ENCODE peak calls at places on chromosomes 2 and 18, in five cellular contexts. B, U, K, Y and V are unnamed samples.

GRCh38 chr2:149648282-149649030 is 60.9 kb upstream of the MMADHC start:
- DNase-seq in B (no peak), K (no peak), Y (peak), U (no peak), V (peak)

GRCh38 chr2:199329466-199329865 is 128.3 kb downstream of the SATB2 start:
- DNase-seq in Y (no peak), U (no peak), B (no peak), K (no peak), V (no peak)

GRCh38 chr18:42513416-42513815 is 558.4 kb downstream of the PIK3C3 start:
- DNase-seq in K (no peak), B (no peak), Y (no peak), U (no peak), V (no peak)

GRCh38 chr2:121605820-121606733 is 43.2 kb downstream of the CLASP1 start:
- DNase-seq in U (no peak), B (no peak), Y (no peak), K (no peak), V (no peak)

GRCh38 chr2:100957971-100958653 is 44.0 kb upstream of the RPL31 start:
- DNase-seq in Y (peak), K (no peak), B (no peak), U (no peak), V (no peak)

GRCh38 chr2:207772081-207772843 is 2.6 kb upstream of the FZD5 start:
- DNase-seq in U (no peak), K (no peak), Y (peak), B (peak), V (peak)

GRCh38 chr2:40363631-40364030 is 88.3 kb downstream of the SLC8A1 start:
- DNase-seq in U (no peak), Y (no peak), K (no peak), B (no peak), V (no peak)

GRCh38 chr2:70620020-70620419 is 66.4 kb upstream of the TGFA start:
- DNase-seq in B (no peak), U (no peak), Y (no peak), K (no peak), V (no peak)

GRCh38 chr18:77059294-77059916 is 73.2 kb downstream of the MBP start:
- DNase-seq in U (no peak), Y (no peak), B (no peak), K (no peak), V (no peak)

GRCh38 chr2:169069341-169069740 is at the start of gene DHRS9:
- DNase-seq in K (no peak), U (no peak), B (no peak), Y (no peak), V (no peak)

GRCh38 chr2:239190346-239190745 is 210.5 kb downstream of the HDAC4 start:
- DNase-seq in U (no peak), B (no peak), Y (no peak), K (no peak), V (no peak)

GRCh38 chr18:42604820-42605219 is 510.7 kb downstream of the RIT2 start:
- DNase-seq in K (no peak), B (no peak), U (no peak), Y (no peak), V (no peak)

GRCh38 chr2:18788590-18788989 is 199.2 kb upstream of the NT5C1B start:
- DNase-seq in B (no peak), Y (peak), K (no peak), U (no peak), V (no peak)

GRCh38 chr18:8480506-8481328 is 128.5 kb upstream of the RAB12 start:
- DNase-seq in B (no peak), Y (peak), K (no peak), U (no peak), V (no peak)

GRCh38 chr18:58992301-58993231 is 127.9 kb downstream of the ZNF532 start:
- DNase-seq in B (no peak), U (no peak), Y (no peak), K (no peak), V (no peak)

GRCh38 chr2:128371248-128371630 is 52.6 kb upstream of the HS6ST1 start:
- DNase-seq in Y (no peak), K (no peak), B (no peak), U (peak), V (no peak)

GRCh38 chr2:216016581-216016980 is 3.2 kb upstream of the MREG start:
- DNase-seq in K (no peak), Y (no peak), B (no peak), U (no peak), V (no peak)

GRCh38 chr2:197310940-197311485 is 433 bp upstream of the ANKRD44 start:
- DNase-seq in B (no peak), Y (no peak), K (no peak), U (no peak), V (no peak)

GRCh38 chr2:190181066-190181681 is 118.6 kb upstream of the MSTN start:
- DNase-seq in K (no peak), Y (no peak), B (no peak), U (no peak), V (no peak)

GRCh38 chr2:96763511-96764252 is 3.0 kb downstream of the CNNM4 start:
- DNase-seq in K (no peak), Y (no peak), B (no peak), U (no peak), V (no peak)

GRCh38 chr2:176164803-176165597 is 7.9 kb downstream of the HOXD3 start:
- DNase-seq in B (no peak), U (no peak), Y (no peak), K (no peak), V (no peak)

GRCh38 chr2:161004379-161004778 is 155.8 kb upstream of the TANK start:
- DNase-seq in K (no peak), U (no peak), B (no peak), Y (no peak), V (no peak)

GRCh38 chr2:73920577-73921545 is 5.8 kb upstream of the DGUOK start:
- DNase-seq in Y (no peak), K (no peak), U (no peak), B (no peak), V (no peak)

GRCh38 chr2:160792837-160793236 is 299.2 kb upstream of the RBMS1 start:
- DNase-seq in B (no peak), U (no peak), K (no peak), Y (no peak), V (no peak)

GRCh38 chr18:50194623-50195532 is at the start of gene MYO5B:
- DNase-seq in K (no peak), Y (no peak), B (peak), U (peak), V (no peak)

GRCh38 chr18:22110482-22110924 is 58.9 kb upstream of the GATA6 start:
- DNase-seq in B (no peak), U (no peak), K (no peak), Y (no peak), V (no peak)

GRCh38 chr2:44730583-44730982 is 210.9 kb upstream of the SIX3 start:
- DNase-seq in K (no peak), B (no peak), Y (no peak), U (no peak), V (no peak)

GRCh38 chr18:68033466-68033865 is 516.9 kb upstream of the DSEL start:
- DNase-seq in K (no peak), Y (no peak), B (no peak), U (no peak), V (no peak)

GRCh38 chr2:3146772-3147640 is 230.6 kb downstream of the EIPR1 start:
- DNase-seq in U (no peak), K (no peak), B (no peak), Y (no peak), V (peak)
- TF ChIP-seq CTCF in U (no peak), K (no peak), B (no peak), Y (no peak), V (no peak)

GRCh38 chr2:60567919-60568874 is 14.7 kb upstream of the BCL11A start:
- DNase-seq in Y (no peak), U (no peak), K (no peak), B (no peak), V (no peak)

GRCh38 chr2:60569680-60570111 is 16.2 kb upstream of the BCL11A start:
- DNase-seq in Y (no peak), B (no peak), U (no peak), K (no peak), V (no peak)

GRCh38 chr2:60560734-60561649 is 7.5 kb upstream of the BCL11A start:
- DNase-seq in U (no peak), Y (no peak), B (no peak), K (no peak), V (no peak)

GRCh38 chr2:60567092-60567491 is 13.6 kb upstream of the BCL11A start:
- DNase-seq in K (no peak), U (no peak), B (no peak), Y (no peak), V (no peak)

DNA sequence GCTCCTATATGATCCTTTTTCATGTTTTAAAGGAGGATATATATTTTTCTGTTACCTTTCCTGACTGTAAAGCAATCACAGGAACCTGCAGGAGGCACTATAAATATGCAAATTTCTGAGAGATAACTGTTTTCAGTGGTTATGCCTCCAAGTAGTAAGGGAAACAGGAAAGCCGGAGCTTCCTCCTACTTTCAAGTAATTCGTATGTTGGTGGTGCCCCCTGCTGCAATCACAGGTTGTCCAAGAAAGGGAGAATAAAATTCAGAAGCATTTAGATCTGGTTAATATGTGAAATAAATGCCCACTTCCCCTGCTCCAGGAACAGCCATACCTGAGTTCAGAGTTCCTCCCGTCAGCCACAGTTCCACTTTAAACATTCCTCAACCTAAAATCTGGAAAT is 12.0 kb upstream of the BCL11A start:
- DNase-seq in Y (no peak), B (no peak), K (no peak), U (no peak), V (no peak)
- TF ChIP-seq CTCF in Y (peak), B (peak), K (peak), U (no peak), V (no peak)

GRCh38 chr2:21422050-21422449 is 298.3 kb downstream of the TDRD15 start:
- DNase-seq in Y (peak), B (no peak), U (no peak), K (no peak), V (no peak)
- TF ChIP-seq CTCF in Y (peak), B (no peak), U (peak), K (no peak), V (no peak)

GRCh38 chr2:235966396-235966795 is 201.8 kb downstream of the GBX2 start:
- DNase-seq in B (no peak), Y (no peak), K (no peak), U (no peak), V (no peak)
- TF ChIP-seq CTCF in B (no peak), Y (no peak), K (no peak), U (no peak), V (no peak)

GRCh38 chr2:105294844-105295481 is 34.6 kb downstream of the TGFBRAP1 start:
- DNase-seq in B (no peak), K (no peak), U (no peak), Y (peak), V (peak)
- TF ChIP-seq CTCF in B (peak), K (no peak), U (peak), Y (peak), V (no peak)

GRCh38 chr2:81299841-81300240 is 995.3 kb upstream of the LRRTM1 start:
- DNase-seq in U (no peak), B (no peak), Y (no peak), K (no peak), V (no peak)
- TF ChIP-seq CTCF in U (no peak), B (no peak), Y (no peak), K (no peak), V (no peak)

DNA sequence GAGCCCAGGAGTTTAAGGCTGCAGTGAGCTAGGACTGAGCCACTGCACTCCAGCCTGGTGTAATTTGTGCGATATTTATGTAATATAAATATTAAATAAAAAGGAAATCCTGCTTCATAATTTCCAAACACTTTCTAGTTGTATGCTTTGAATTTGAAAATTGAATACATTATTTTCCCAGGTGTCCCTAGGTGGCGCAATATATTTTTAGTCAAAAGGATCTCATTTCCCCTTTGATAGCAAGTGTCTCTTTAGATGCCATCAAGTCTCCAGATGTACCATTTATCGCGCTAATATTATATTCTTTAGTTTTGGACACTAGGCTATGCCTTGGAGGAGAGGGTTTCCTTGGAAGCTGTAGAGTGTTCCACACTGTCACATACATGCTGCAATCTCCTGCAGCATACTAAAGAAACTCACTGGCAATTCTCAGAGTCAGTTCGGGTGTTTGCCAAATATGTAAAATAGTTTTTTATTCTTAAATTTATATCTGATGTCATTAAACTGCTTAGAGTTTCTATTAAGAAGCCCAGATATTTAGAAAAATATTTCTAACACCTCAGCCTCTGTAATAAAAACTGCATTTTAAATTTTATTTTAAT is 5.6 kb upstream of the WDR7 start:
- DNase-seq in B (no peak), K (no peak), Y (no peak), U (no peak), V (no peak)
- TF ChIP-seq CTCF in B (peak), K (no peak), Y (peak), U (no peak), V (no peak)